ENCODE peak calls at places on chromosomes 12 and 14, in five cellular contexts. One of them, this sample, is unnamed.

GRCh38 chr12:43797561-43798217 is 8.4 kb downstream of the TWF1 start:
- DNase-seq in foreskin keratinocyte: no peak
- DNase-seq in CD8-positive, alpha-beta memory T cell: no peak
- DNase-seq in KBM-7: no peak
- DNase-seq in AML-193: no peak
- DNase-seq in this sample: no peak

GRCh38 chr14:84453541-84453940 is 1076.4 kb upstream of the FLRT2 start:
- DNase-seq in foreskin keratinocyte: no peak
- DNase-seq in CD8-positive, alpha-beta memory T cell: no peak
- DNase-seq in KBM-7: no peak
- DNase-seq in AML-193: no peak
- DNase-seq in this sample: no peak

GRCh38 chr14:96634481-96634880 is 132.3 kb downstream of the PAPOLA start:
- DNase-seq in foreskin keratinocyte: no peak
- DNase-seq in CD8-positive, alpha-beta memory T cell: no peak
- DNase-seq in KBM-7: no peak
- DNase-seq in AML-193: no peak
- DNase-seq in this sample: no peak

GRCh38 chr14:60757617-60758016 is 23.1 kb downstream of the MNAT1 start:
- DNase-seq in foreskin keratinocyte: peak
- DNase-seq in CD8-positive, alpha-beta memory T cell: no peak
- DNase-seq in KBM-7: no peak
- DNase-seq in AML-193: no peak
- DNase-seq in this sample: no peak

GRCh38 chr12:79055926-79056674 is 191.5 kb downstream of the SYT1 start:
- DNase-seq in foreskin keratinocyte: peak
- DNase-seq in CD8-positive, alpha-beta memory T cell: no peak
- DNase-seq in KBM-7: no peak
- DNase-seq in AML-193: no peak
- DNase-seq in this sample: no peak

GRCh38 chr12:132290203-132290540 is 39.2 kb downstream of the GALNT9 start:
- DNase-seq in foreskin keratinocyte: no peak
- DNase-seq in CD8-positive, alpha-beta memory T cell: peak
- DNase-seq in KBM-7: no peak
- DNase-seq in AML-193: no peak
- DNase-seq in this sample: no peak

GRCh38 chr14:88798161-88798560 is 5.4 kb upstream of the EML5 start:
- DNase-seq in foreskin keratinocyte: no peak
- DNase-seq in CD8-positive, alpha-beta memory T cell: no peak
- DNase-seq in KBM-7: no peak
- DNase-seq in AML-193: no peak
- DNase-seq in this sample: no peak

GRCh38 chr14:24095196-24096068 is 1.3 kb downstream of the PCK2 start:
- DNase-seq in foreskin keratinocyte: no peak
- DNase-seq in CD8-positive, alpha-beta memory T cell: no peak
- DNase-seq in KBM-7: peak
- DNase-seq in AML-193: peak
- DNase-seq in this sample: no peak

GRCh38 chr12:6996040-6996441 is 22.2 kb downstream of the LPCAT3 start:
- DNase-seq in foreskin keratinocyte: no peak
- DNase-seq in CD8-positive, alpha-beta memory T cell: no peak
- DNase-seq in KBM-7: no peak
- DNase-seq in AML-193: no peak
- DNase-seq in this sample: no peak

GRCh38 chr14:34682787-34683321 is 31.5 kb downstream of the CFL2 start:
- DNase-seq in foreskin keratinocyte: no peak
- DNase-seq in CD8-positive, alpha-beta memory T cell: no peak
- DNase-seq in KBM-7: peak
- DNase-seq in AML-193: no peak
- DNase-seq in this sample: no peak

GRCh38 chr14:53295985-53296582 is 143.0 kb upstream of the DDHD1 start:
- DNase-seq in foreskin keratinocyte: no peak
- DNase-seq in CD8-positive, alpha-beta memory T cell: no peak
- DNase-seq in KBM-7: peak
- DNase-seq in AML-193: peak
- DNase-seq in this sample: no peak

GRCh38 chr14:85122690-85123089 is 407.3 kb upstream of the FLRT2 start:
- DNase-seq in foreskin keratinocyte: no peak
- DNase-seq in CD8-positive, alpha-beta memory T cell: no peak
- DNase-seq in KBM-7: no peak
- DNase-seq in AML-193: no peak
- DNase-seq in this sample: no peak

GRCh38 chr12:69645031-69645430 is 34.3 kb upstream of the LRRC10 start:
- DNase-seq in foreskin keratinocyte: no peak
- DNase-seq in CD8-positive, alpha-beta memory T cell: no peak
- DNase-seq in KBM-7: no peak
- DNase-seq in AML-193: no peak
- DNase-seq in this sample: no peak

GRCh38 chr14:25400607-25401206 is 350.8 kb upstream of the STXBP6 start:
- DNase-seq in foreskin keratinocyte: no peak
- DNase-seq in CD8-positive, alpha-beta memory T cell: no peak
- DNase-seq in KBM-7: peak
- DNase-seq in AML-193: peak
- DNase-seq in this sample: no peak

GRCh38 chr14:38882533-38882932 is 220.5 kb downstream of the SEC23A start:
- DNase-seq in foreskin keratinocyte: no peak
- DNase-seq in CD8-positive, alpha-beta memory T cell: no peak
- DNase-seq in KBM-7: no peak
- DNase-seq in AML-193: no peak
- DNase-seq in this sample: no peak

GRCh38 chr14:56144176-56144575 is 26.0 kb downstream of the PELI2 start:
- DNase-seq in foreskin keratinocyte: no peak
- DNase-seq in CD8-positive, alpha-beta memory T cell: no peak
- DNase-seq in KBM-7: no peak
- DNase-seq in AML-193: no peak
- DNase-seq in this sample: no peak

GRCh38 chr14:49512147-49512551 is 74.0 kb downstream of the RPS29 start:
- DNase-seq in foreskin keratinocyte: peak
- DNase-seq in CD8-positive, alpha-beta memory T cell: no peak
- DNase-seq in KBM-7: no peak
- DNase-seq in AML-193: no peak
- DNase-seq in this sample: no peak

GRCh38 chr12:14326699-14327098 is 38.8 kb upstream of the ATF7IP start:
- DNase-seq in foreskin keratinocyte: no peak
- DNase-seq in CD8-positive, alpha-beta memory T cell: no peak
- DNase-seq in KBM-7: no peak
- DNase-seq in AML-193: no peak
- DNase-seq in this sample: no peak

GRCh38 chr12:69898236-69898635 is 73.2 kb downstream of the MYRFL start:
- DNase-seq in foreskin keratinocyte: peak
- DNase-seq in CD8-positive, alpha-beta memory T cell: no peak
- DNase-seq in KBM-7: no peak
- DNase-seq in AML-193: no peak
- DNase-seq in this sample: no peak

GRCh38 chr14:101915871-101916815 is 48.2 kb upstream of the DYNC1H1 start:
- DNase-seq in foreskin keratinocyte: no peak
- DNase-seq in CD8-positive, alpha-beta memory T cell: no peak
- DNase-seq in KBM-7: no peak
- DNase-seq in AML-193: no peak
- DNase-seq in this sample: no peak

GRCh38 chr14:90381999-90382451 is 14.8 kb upstream of the CALM1 start:
- DNase-seq in foreskin keratinocyte: no peak
- DNase-seq in CD8-positive, alpha-beta memory T cell: peak
- DNase-seq in KBM-7: no peak
- DNase-seq in AML-193: no peak
- DNase-seq in this sample: no peak

GRCh38 chr12:20421338-20421890 is 53.1 kb downstream of the PDE3A start:
- DNase-seq in foreskin keratinocyte: no peak
- DNase-seq in CD8-positive, alpha-beta memory T cell: no peak
- DNase-seq in KBM-7: peak
- DNase-seq in AML-193: no peak
- DNase-seq in this sample: no peak

GRCh38 chr12:50979369-50980052 is 27.2 kb downstream of the HIGD1C start:
- DNase-seq in foreskin keratinocyte: no peak
- DNase-seq in CD8-positive, alpha-beta memory T cell: no peak
- DNase-seq in KBM-7: no peak
- DNase-seq in AML-193: no peak
- DNase-seq in this sample: no peak

GRCh38 chr12:84738481-84738972 is 174.1 kb downstream of the SLC6A15 start:
- DNase-seq in foreskin keratinocyte: peak
- DNase-seq in CD8-positive, alpha-beta memory T cell: no peak
- DNase-seq in KBM-7: no peak
- DNase-seq in AML-193: no peak
- DNase-seq in this sample: no peak

GRCh38 chr12:98294426-98294825 is 221.0 kb upstream of the TMPO start:
- DNase-seq in foreskin keratinocyte: no peak
- DNase-seq in CD8-positive, alpha-beta memory T cell: no peak
- DNase-seq in KBM-7: no peak
- DNase-seq in AML-193: no peak
- DNase-seq in this sample: no peak

GRCh38 chr14:89447182-89447970 is 30.3 kb upstream of the FOXN3 start:
- DNase-seq in foreskin keratinocyte: no peak
- DNase-seq in CD8-positive, alpha-beta memory T cell: no peak
- DNase-seq in KBM-7: peak
- DNase-seq in AML-193: no peak
- DNase-seq in this sample: peak

GRCh38 chr12:74412607-74413230 is 124.9 kb upstream of the ATXN7L3B start:
- DNase-seq in foreskin keratinocyte: no peak
- DNase-seq in CD8-positive, alpha-beta memory T cell: no peak
- DNase-seq in KBM-7: peak
- DNase-seq in AML-193: peak
- DNase-seq in this sample: no peak

GRCh38 chr12:79444089-79444488 is 246.7 kb downstream of the PAWR start:
- DNase-seq in foreskin keratinocyte: no peak
- DNase-seq in CD8-positive, alpha-beta memory T cell: no peak
- DNase-seq in KBM-7: no peak
- DNase-seq in AML-193: no peak
- DNase-seq in this sample: no peak

GRCh38 chr12:30928356-30929264 is 2.1 kb downstream of the TSPAN11 start:
- DNase-seq in foreskin keratinocyte: no peak
- DNase-seq in CD8-positive, alpha-beta memory T cell: no peak
- DNase-seq in KBM-7: no peak
- DNase-seq in AML-193: no peak
- DNase-seq in this sample: no peak

GRCh38 chr12:117408161-117408791 is 46.9 kb upstream of the NOS1 start:
- DNase-seq in foreskin keratinocyte: no peak
- DNase-seq in CD8-positive, alpha-beta memory T cell: no peak
- DNase-seq in KBM-7: no peak
- DNase-seq in AML-193: no peak
- DNase-seq in this sample: no peak

GRCh38 chr12:132396657-132397056 is 67.3 kb upstream of the GALNT9 start:
- DNase-seq in foreskin keratinocyte: no peak
- DNase-seq in CD8-positive, alpha-beta memory T cell: no peak
- DNase-seq in KBM-7: no peak
- DNase-seq in AML-193: no peak
- DNase-seq in this sample: no peak

GRCh38 chr12:123546281-123546680 is 12.8 kb upstream of the RILPL1 start:
- DNase-seq in foreskin keratinocyte: peak
- DNase-seq in CD8-positive, alpha-beta memory T cell: no peak
- DNase-seq in KBM-7: no peak
- DNase-seq in AML-193: no peak
- DNase-seq in this sample: no peak

GRCh38 chr12:28958553-28959195 is 190.4 kb upstream of the FAR2 start:
- DNase-seq in foreskin keratinocyte: no peak
- DNase-seq in CD8-positive, alpha-beta memory T cell: no peak
- DNase-seq in KBM-7: no peak
- DNase-seq in AML-193: no peak
- DNase-seq in this sample: no peak

GRCh38 chr12:94980577-94980976 is 22.9 kb downstream of the NDUFA12 start:
- DNase-seq in foreskin keratinocyte: no peak
- DNase-seq in CD8-positive, alpha-beta memory T cell: no peak
- DNase-seq in KBM-7: peak
- DNase-seq in AML-193: peak
- DNase-seq in this sample: no peak